ENCODE peak calls at places on chromosomes 16 and 17, in ten cellular contexts. A is H9; E is CD4-positive, alpha-beta T cell; Y is cardiac muscle cell; V is GM13977; O is endothelial cell of umbilical vein; X is hepatocyte; W is BJ; M is ascending aorta; K is sigmoid colon. B is an unnamed sample.

GRCh38 chr17:41278176-41278955 is 2.9 kb downstream of the KRTAP9-7 start:
- DNase-seq in O (no peak), X (peak; percentile 1), E (no peak), W (no peak), K (no peak), A (no peak), M (no peak), Y (no peak), V (no peak), B (no peak)

GRCh38 chr16:53611151-53611802 is 92.4 kb downstream of the RPGRIP1L start:
- DNase-seq in A (no peak), Y (peak; percentile 12), V (no peak), O (no peak), K (no peak), M (no peak), W (no peak), X (no peak), E (no peak), B (no peak)

GRCh38 chr17:42541041-42541833 is 5.2 kb downstream of the NAGLU start:
- DNase-seq in E (no peak), X (peak; percentile 67), V (no peak), W (no peak), O (no peak), M (no peak), A (no peak), Y (no peak), K (no peak), B (no peak)

GRCh38 chr16:53898993-53899392 is 195.0 kb downstream of the FTO start:
- DNase-seq in M (no peak), V (no peak), O (no peak), E (no peak), X (no peak), K (no peak), Y (peak; percentile 37), W (peak; percentile 13), A (no peak), B (no peak)

GRCh38 chr16:282944-283744 is at the start of gene PDIA2:
- DNase-seq in A (no peak), X (no peak), K (no peak), E (no peak), V (no peak), Y (no peak), M (no peak), W (no peak), O (no peak), B (no peak)

GRCh38 chr17:59842901-59843652 is 49.7 kb downstream of the TUBD1 start:
- DNase-seq in X (peak; percentile 77), O (peak; percentile 95), V (no peak), Y (peak; percentile 97), E (no peak), K (peak; percentile 65), M (no peak), A (peak; percentile 37), W (peak; percentile 96), B (peak; percentile 97)

GRCh38 chr16:2194852-2195315 is 1.5 kb downstream of the CASKIN1 start:
- DNase-seq in M (no peak), E (peak; percentile 41), W (no peak), K (no peak), Y (peak; percentile 48), V (peak; percentile 80), X (peak; percentile 69), A (peak; percentile 86), O (peak; percentile 31), B (peak; percentile 20)

GRCh38 chr16:69942627-69943170 is 8.4 kb upstream of the CLEC18A start:
- DNase-seq in M (no peak), O (no peak), V (no peak), K (peak; percentile 22), A (no peak), X (no peak), Y (no peak), E (no peak), W (no peak), B (no peak)

GRCh38 chr17:560379-560935 is 154.2 kb downstream of the VPS53 start:
- DNase-seq in O (peak; percentile 84), M (no peak), K (no peak), V (no peak), E (no peak), Y (peak; percentile 13), X (no peak), W (no peak), A (no peak), B (peak; percentile 68)

GRCh38 chr17:45147102-45147580 is 1.1 kb upstream of the HEXIM1 start:
- DNase-seq in A (no peak), K (no peak), Y (peak; percentile 83), E (no peak), X (peak; percentile 89), W (no peak), V (peak; percentile 68), M (no peak), O (peak; percentile 71), B (peak; percentile 40)

GRCh38 chr16:50862818-50863672 is 121.2 kb downstream of the CYLD start:
- DNase-seq in W (no peak), V (no peak), K (no peak), E (no peak), M (no peak), X (no peak), O (no peak), Y (no peak), A (no peak), B (no peak)
- TF ChIP-seq CTCF in W (no peak), V (no peak), K (no peak), E (no peak), M (no peak), X (no peak), O (no peak), Y (no peak), A (peak; percentile 21), B (no peak)

GRCh38 chr16:30535777-30536190 is 1.1 kb upstream of the ZNF747 start:
- DNase-seq in A (peak; percentile 81), K (peak; percentile 90), M (no peak), Y (peak; percentile 83), V (peak; percentile 83), O (peak; percentile 69), W (no peak), X (peak; percentile 87), E (peak; percentile 46), B (peak; percentile 64)

GRCh38 chr16:30533146-30533522 is 1.5 kb downstream of the ZNF747 start:
- DNase-seq in A (no peak), O (no peak), E (no peak), V (no peak), W (no peak), M (no peak), X (no peak), Y (no peak), K (no peak), B (no peak)

GRCh38 chr16:30535106-30535776 is 583 bp upstream of the ZNF747 start:
- DNase-seq in E (no peak), A (peak; percentile 56), O (no peak), K (no peak), X (no peak), W (no peak), Y (peak; percentile 37), M (no peak), V (no peak), B (no peak)

GRCh38 chr16:30533748-30534367 is 800 bp downstream of the ZNF747 start:
- DNase-seq in V (no peak), O (no peak), A (no peak), Y (no peak), M (no peak), E (no peak), K (no peak), W (no peak), X (no peak), B (no peak)

DNA sequence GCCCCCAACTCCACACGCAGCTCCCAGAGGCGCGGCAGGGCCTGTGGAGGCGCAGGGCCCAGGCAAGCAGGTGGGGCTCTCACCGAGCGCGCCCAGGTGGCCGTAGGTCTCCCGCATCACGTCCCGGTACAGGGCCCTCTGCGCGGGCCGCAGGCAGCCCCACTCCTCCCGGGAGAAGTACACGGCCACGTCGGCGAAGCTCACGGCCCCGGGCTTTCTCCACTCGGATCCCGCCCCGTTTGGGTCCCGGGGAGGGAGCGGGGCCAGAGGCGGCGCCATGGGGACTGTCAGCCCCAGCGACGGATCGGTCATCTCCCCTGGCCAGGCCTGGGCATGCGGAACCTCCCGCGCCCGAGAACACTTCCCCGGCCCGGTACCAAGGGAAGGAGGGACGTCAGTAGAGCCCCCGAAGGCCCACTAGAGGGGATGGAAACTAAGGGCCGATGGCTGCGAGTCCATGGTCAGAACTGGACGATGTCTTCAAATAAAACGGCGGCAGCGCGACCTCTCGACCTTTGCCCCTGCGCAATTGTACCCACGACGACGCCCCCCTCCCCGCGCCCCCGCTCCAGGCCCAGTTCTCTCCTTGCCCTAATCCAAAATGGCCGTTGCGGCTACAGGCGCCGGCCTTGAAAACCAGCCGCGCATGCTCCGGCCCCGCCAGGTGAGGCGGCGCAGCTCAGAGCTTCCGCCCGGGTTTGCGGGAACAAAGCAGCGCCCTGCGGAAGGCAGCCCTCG is at the start of gene ZNF747:
- DNase-seq in A (peak; percentile 91), V (peak; percentile 95), O (peak; percentile 86), X (peak; percentile 94), W (no peak), E (peak; percentile 89), Y (peak; percentile 87), M (peak; percentile 61), K (peak; percentile 97), B (peak; percentile 62)
- TF ChIP-seq CTCF in A (no peak), V (no peak), O (no peak), X (no peak), W (no peak), E (no peak), Y (no peak), M (no peak), K (no peak), B (no peak)

GRCh38 chr17:28807925-28808641 is 34.5 kb downstream of the FAM222B start:
- DNase-seq in M (no peak), E (no peak), K (no peak), X (peak; percentile 38), W (peak; percentile 57), A (no peak), O (peak; percentile 95), V (no peak), Y (peak; percentile 87), B (peak; percentile 86)

GRCh38 chr17:28812980-28813377 is 29.6 kb downstream of the FAM222B start:
- DNase-seq in E (no peak), W (no peak), O (peak; percentile 70), A (no peak), Y (no peak), V (no peak), M (no peak), K (no peak), X (no peak), B (no peak)

GRCh38 chr17:28812136-28812979 is 30.2 kb downstream of the FAM222B start:
- DNase-seq in X (peak; percentile 98), E (peak; percentile 92), K (peak; percentile 99), Y (peak; percentile 98), A (peak; percentile 100), O (peak; percentile 97), W (peak; percentile 73), M (peak; percentile 93), V (peak; percentile 99), B (peak; percentile 96)

GRCh38 chr17:28810437-28810836 is 32.2 kb downstream of the FAM222B start:
- DNase-seq in A (no peak), V (peak; percentile 31), K (no peak), X (no peak), M (no peak), Y (no peak), E (no peak), O (no peak), W (no peak), B (no peak)

GRCh38 chr17:28811594-28812135 is 30.9 kb downstream of the FAM222B start:
- DNase-seq in O (peak; percentile 74), K (peak; percentile 17), X (peak; percentile 53), Y (peak; percentile 10), E (no peak), A (no peak), V (peak; percentile 23), M (no peak), W (no peak), B (peak; percentile 9)
- TF ChIP-seq CTCF in O (no peak), K (no peak), X (no peak), Y (no peak), E (no peak), A (no peak), V (no peak), M (no peak), W (peak; percentile 2), B (no peak)

GRCh38 chr17:75077490-75078096 is 10.2 kb upstream of the SLC16A5 start:
- DNase-seq in A (peak; percentile 68), M (no peak), K (peak; percentile 89), W (no peak), X (peak; percentile 54), Y (peak; percentile 48), O (peak; percentile 58), V (peak; percentile 83), E (peak; percentile 47), B (no peak)
- TF ChIP-seq CTCF in A (no peak), M (no peak), K (no peak), W (peak; percentile 10), X (no peak), Y (no peak), O (peak; percentile 36), V (peak; percentile 57), E (no peak), B (peak; percentile 9)

B was measured in HFFc6.